ENCODE peak calls at places on chromosomes 3 and 15, in seven cellular contexts. Q is nephron progenitor cell, L is astrocyte of the spinal cord, S is cardiac fibroblast, J is heart left ventricle, B is IMR-90, Y is choroid plexus epithelial cell. X is an unnamed sample.

GRCh38 chr3:4976109-4976508 is 3.1 kb upstream of the BHLHE40 start:
- DNase-seq in Q (no peak), L (peak; percentile 52), S (peak; percentile 65), J (peak; percentile 73), B (peak; percentile 63), Y (peak; percentile 83), X (no peak)

GRCh38 chr3:37909067-37909911 is 47.6 kb downstream of the CTDSPL start:
- DNase-seq in Q (no peak), L (no peak), S (peak; percentile 61), J (no peak), B (peak; percentile 25), Y (no peak), X (no peak)

GRCh38 chr15:33132722-33133345 is 61.7 kb downstream of the FMN1 start:
- DNase-seq in Q (peak; percentile 46), L (peak; percentile 72), S (peak; percentile 70), J (no peak), B (peak; percentile 76), Y (peak; percentile 87), X (peak; percentile 22)

GRCh38 chr15:74664028-74664616 is 31.7 kb downstream of the EDC3 start:
- DNase-seq in Q (no peak), L (peak; percentile 29), S (peak; percentile 65), J (no peak), B (peak; percentile 75), Y (peak; percentile 52), X (no peak)

GRCh38 chr3:102733811-102734574 is 299.2 kb downstream of the ZPLD1 start:
- DNase-seq in Q (no peak), L (peak; percentile 59), S (no peak), J (no peak), B (no peak), Y (peak; percentile 8), X (no peak)

GRCh38 chr3:38578081-38578475 is 71.4 kb downstream of the SCN5A start:
- DNase-seq in Q (no peak), L (no peak), S (no peak), J (no peak), B (no peak), Y (no peak), X (peak; percentile 3)

GRCh38 chr3:88632226-88632625 is 475.2 kb upstream of the EPHA3 start:
- DNase-seq in Q (no peak), L (no peak), S (no peak), J (no peak), B (no peak), Y (peak; percentile 8), X (no peak)

GRCh38 chr3:41095702-41096101 is 103.6 kb upstream of the CTNNB1 start:
- DNase-seq in Q (no peak), L (no peak), S (peak; percentile 9), J (no peak), B (no peak), Y (no peak), X (no peak)

GRCh38 chr3:134250717-134251220 is at the start of gene RYK:
- DNase-seq in Q (peak; percentile 84), L (peak; percentile 74), S (peak; percentile 76), J (peak; percentile 92), B (peak; percentile 64), Y (peak; percentile 64), X (peak; percentile 80)

DNA sequence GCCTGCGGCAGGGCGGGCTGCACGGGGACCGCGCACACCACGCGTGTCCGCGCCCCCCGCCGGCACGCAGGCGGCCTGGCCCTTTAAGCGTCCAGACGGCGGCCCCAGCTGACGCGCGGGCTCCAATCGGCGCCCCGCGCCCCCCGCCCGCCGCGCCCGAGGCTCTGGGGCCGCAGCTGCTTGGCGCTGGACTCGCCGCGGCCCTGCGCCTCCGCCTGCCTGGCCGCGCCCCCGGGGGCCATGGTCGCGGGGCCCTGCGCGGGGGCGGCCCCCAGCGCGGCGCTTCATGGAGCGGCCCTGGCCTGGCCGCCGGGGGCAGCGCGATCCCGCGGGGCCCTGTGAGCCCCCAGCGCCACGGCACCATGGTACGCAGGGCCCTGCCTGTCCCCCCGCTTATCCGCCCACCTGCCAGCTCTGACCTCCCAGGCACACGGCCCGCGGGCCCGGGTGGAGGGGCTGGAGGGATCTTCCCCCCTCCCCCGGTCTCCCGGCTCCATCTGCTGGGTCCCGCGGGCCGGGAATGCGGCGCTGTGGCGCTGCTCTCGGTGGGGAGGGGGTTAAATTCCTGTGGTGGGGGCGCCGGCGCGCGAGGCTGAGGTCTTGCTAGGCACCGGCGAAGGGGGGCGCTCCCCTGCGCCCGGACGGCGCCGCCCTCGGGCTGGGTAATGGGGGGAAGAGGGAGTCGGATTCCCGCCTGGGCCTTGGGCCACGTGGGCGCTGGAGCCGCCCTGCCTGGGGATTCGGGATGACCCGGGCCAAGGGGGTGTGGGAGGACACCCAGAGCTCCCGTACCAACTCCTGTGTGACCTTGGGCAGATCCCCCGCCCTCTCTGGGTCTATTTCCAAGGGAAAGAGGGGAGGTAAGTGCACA is 1.1 kb downstream of the ZBTB47 start:
- DNase-seq in Q (peak; percentile 76), L (peak; percentile 59), S (peak; percentile 62), J (peak; percentile 79), B (peak; percentile 44), Y (peak; percentile 55), X (peak; percentile 57)
- TF ChIP-seq CTCF in Q (no peak), L (no peak), S (no peak), J (no peak), B (peak; percentile 28), Y (peak; percentile 6), X (peak; percentile 42)

DNA sequence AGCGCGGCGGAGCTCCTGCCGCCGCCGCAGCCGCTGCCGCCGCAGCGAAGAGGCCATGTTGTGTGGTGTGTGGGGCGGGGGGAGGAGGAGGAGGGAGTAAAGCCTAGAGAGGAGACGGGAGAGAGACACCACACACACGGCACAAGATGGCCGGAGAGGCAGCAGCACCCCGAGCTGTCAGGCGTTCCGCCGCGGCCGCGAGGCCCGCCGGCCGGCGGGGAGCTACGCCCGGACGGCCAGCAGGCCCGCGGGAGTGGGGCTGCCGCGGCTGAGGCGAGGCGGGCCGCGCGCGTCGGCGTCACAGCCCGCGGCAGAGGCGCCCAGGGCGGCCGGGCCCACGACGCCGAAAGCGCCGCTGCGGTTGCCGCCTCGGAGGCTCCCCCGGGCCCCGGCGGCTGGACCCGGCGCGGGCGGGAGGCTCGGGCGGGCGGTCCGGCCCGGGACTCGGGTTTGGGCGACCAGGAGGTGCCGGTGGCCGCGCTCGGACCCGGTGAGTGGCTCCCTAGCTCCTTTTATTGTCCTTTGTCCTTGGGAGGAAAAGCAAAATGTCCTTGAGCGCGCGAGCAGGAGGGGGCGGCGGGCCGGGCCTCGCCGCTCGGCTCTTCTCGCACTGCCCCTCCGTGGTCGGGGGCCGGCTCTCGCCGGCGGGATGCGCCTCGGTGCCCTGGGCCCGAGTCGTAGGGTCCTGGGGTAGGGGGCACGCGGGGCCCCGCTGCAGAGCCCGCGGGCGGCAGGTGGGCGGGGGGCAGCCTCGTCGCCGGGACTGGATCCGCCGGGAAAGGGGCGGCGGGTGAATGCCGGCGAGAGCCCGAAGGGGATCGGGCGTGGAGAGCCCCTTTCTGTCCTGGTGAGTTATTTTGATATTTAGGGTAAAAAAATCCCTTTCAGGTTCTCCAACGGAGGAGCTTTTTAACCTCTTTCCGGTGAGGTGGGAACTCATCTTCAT is 17.2 kb upstream of the CHD2 start:
- DNase-seq in Q (peak; percentile 46), L (no peak), S (no peak), J (peak; percentile 78), B (no peak), Y (no peak), X (peak; percentile 30)
- TF ChIP-seq CTCF in Q (no peak), L (no peak), S (no peak), J (no peak), B (no peak), Y (no peak), X (no peak)

GRCh38 chr3:71930056-71930991 is 145.4 kb upstream of the PROK2 start:
- DNase-seq in Q (no peak), L (peak; percentile 13), S (peak; percentile 81), J (no peak), B (peak; percentile 17), Y (peak; percentile 74), X (no peak)
- TF ChIP-seq CTCF in Q (peak; percentile 50), L (peak; percentile 28), S (peak; percentile 22), J (no peak), B (no peak), Y (peak; percentile 58), X (peak; percentile 73)

GRCh38 chr15:79339588-79340314 is 28.8 kb downstream of the TMED3 start:
- DNase-seq in Q (peak; percentile 15), L (peak; percentile 68), S (peak; percentile 73), J (no peak), B (peak; percentile 60), Y (peak; percentile 76), X (no peak)
- TF ChIP-seq CTCF in Q (peak; percentile 91), L (peak; percentile 90), S (peak; percentile 94), J (peak; percentile 69), B (peak; percentile 96), Y (peak; percentile 86), X (peak; percentile 79)

GRCh38 chr15:85477730-85478129 is 97.3 kb downstream of the AKAP13 start:
- DNase-seq in Q (no peak), L (peak; percentile 82), S (peak; percentile 30), J (no peak), B (peak; percentile 86), Y (peak; percentile 82), X (no peak)
- TF ChIP-seq CTCF in Q (no peak), L (peak; percentile 64), S (peak; percentile 8), J (no peak), B (no peak), Y (peak; percentile 42), X (no peak)

GRCh38 chr3:195001961-195002861 is 268.7 kb downstream of the XXYLT1 start:
- DNase-seq in Q (peak; percentile 46), L (peak; percentile 43), S (peak; percentile 55), J (peak; percentile 83), B (peak; percentile 34), Y (peak; percentile 72), X (no peak)
- TF ChIP-seq CTCF in Q (peak; percentile 44), L (peak; percentile 69), S (peak; percentile 64), J (peak; percentile 34), B (peak; percentile 43), Y (peak; percentile 79), X (peak; percentile 64)

DNA sequence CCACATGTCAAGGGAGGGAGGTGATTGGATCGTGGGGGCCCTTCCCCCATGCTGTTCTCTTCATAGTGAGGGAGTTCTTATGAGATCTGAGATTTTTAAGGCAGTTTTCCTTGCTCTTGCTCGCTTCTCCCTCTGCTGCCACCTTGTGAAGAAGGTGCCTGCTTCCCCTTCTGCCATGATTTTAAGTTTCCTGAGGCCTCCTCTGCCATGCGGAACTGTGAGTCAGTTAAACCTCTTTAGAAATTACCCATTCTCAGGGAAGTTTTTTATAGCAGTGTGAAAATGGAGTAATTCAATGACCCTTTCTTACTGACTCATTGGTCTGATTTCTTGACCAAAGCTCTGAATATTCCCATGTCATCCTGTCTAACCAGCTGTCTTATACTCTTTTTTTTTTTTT is 484.4 kb upstream of the TPRG1 start:
- DNase-seq in Q (no peak), L (peak; percentile 83), S (peak; percentile 44), J (no peak), B (peak; percentile 86), Y (peak; percentile 68), X (no peak)
- TF ChIP-seq CTCF in Q (no peak), L (peak; percentile 47), S (peak; percentile 50), J (no peak), B (peak; percentile 43), Y (peak; percentile 52), X (no peak)

X was measured in progenitor cell of endocrine pancreas.